ENCODE peak calls at places on chromosome 20, in six cellular contexts. K is SHP77, B is T-helper 1 cell, P is sciatic nerve, I is MCF 10A, E is tibial artery. R is an unnamed sample.

GRCh38 chr20:63680427-63680826 is 16.0 kb upstream of the TNFRSF6B start:
- DNase-seq in K (no peak), B (no peak), P (no peak), I (no peak), E (no peak), R (no peak)

GRCh38 chr20:50101281-50101680 is 11.7 kb downstream of the UBE2V1 start:
- DNase-seq in K (no peak), B (no peak), P (no peak), I (no peak), E (no peak), R (no peak)

GRCh38 chr20:14069796-14070195 is 74.5 kb downstream of the MACROD2 start:
- DNase-seq in K (no peak), B (no peak), P (no peak), I (peak; percentile 15), E (no peak), R (no peak)

GRCh38 chr20:2535711-2536561 is 437 bp upstream of the TMC2 start:
- DNase-seq in K (no peak), B (no peak), P (no peak), I (no peak), E (no peak), R (no peak)

GRCh38 chr20:38680492-38681118 is 43.7 kb upstream of the SLC32A1 start:
- DNase-seq in K (no peak), B (no peak), P (no peak), I (peak; percentile 57), E (no peak), R (peak; percentile 26)

GRCh38 chr20:47316776-47317126 is 39.7 kb downstream of the ZMYND8 start:
- DNase-seq in K (no peak), B (no peak), P (no peak), I (no peak), E (no peak), R (no peak)

GRCh38 chr20:10558635-10559187 is 115.1 kb downstream of the JAG1 start:
- DNase-seq in K (no peak), B (no peak), P (no peak), I (peak; percentile 90), E (no peak), R (no peak)

GRCh38 chr20:62980970-62981369 is 25.8 kb downstream of the BHLHE23 start:
- DNase-seq in K (no peak), B (peak; percentile 29), P (no peak), I (no peak), E (no peak), R (no peak)

GRCh38 chr20:59939052-59939878 is 840 bp downstream of the PPP1R3D start:
- DNase-seq in K (no peak), B (no peak), P (peak; percentile 70), I (no peak), E (no peak), R (peak; percentile 32)

GRCh38 chr20:14632906-14633305 is 295.5 kb upstream of the FLRT3 start:
- DNase-seq in K (no peak), B (no peak), P (no peak), I (no peak), E (no peak), R (peak; percentile 26)